ENCODE peak calls at places on chromosomes 1 and 21, in nine cellular contexts. X is ascending aorta, N is IMR-90, B is fibroblast of pulmonary artery, W is endodermal cell, Z is breast epithelium, O is tibial nerve, Y is adrenal gland, T is B cell. S is an unnamed sample.

GRCh38 chr1:210236840-210237409 is 4.3 kb downstream of the SERTAD4 start:
- DNase-seq in X (peak), N (peak), B (peak), W (peak), Z (no peak), O (peak), Y (no peak), T (no peak), S (no peak)

GRCh38 chr1:230141002-230141648 is 74.1 kb downstream of the GALNT2 start:
- DNase-seq in X (no peak), N (peak), B (peak), W (no peak), Z (no peak), O (no peak), Y (no peak), T (no peak), S (no peak)

GRCh38 chr21:41245509-41246135 is 71.0 kb upstream of the FAM3B start:
- DNase-seq in X (no peak), N (no peak), B (no peak), W (peak), Z (no peak), O (no peak), Y (no peak), T (no peak), S (no peak)

GRCh38 chr1:207868769-207869721 is 41.9 kb downstream of the CD34 start:
- DNase-seq in X (peak), N (peak), B (peak), W (peak), Z (peak), O (peak), Y (peak), T (peak), S (peak)

GRCh38 chr1:228464487-228464983 is 22.6 kb upstream of the RNF187 start:
- DNase-seq in X (peak), N (peak), B (peak), W (peak), Z (no peak), O (no peak), Y (peak), T (peak), S (peak)

GRCh38 chr21:46100426-46100825 is 2.5 kb downstream of the COL6A2 start:
- DNase-seq in X (peak), N (peak), B (peak), W (no peak), Z (no peak), O (no peak), Y (no peak), T (no peak), S (no peak)

GRCh38 chr1:24190970-24191570 is 4.0 kb upstream of the IFNLR1 start:
- DNase-seq in X (no peak), N (no peak), B (no peak), W (no peak), Z (no peak), O (no peak), Y (no peak), T (peak), S (no peak)

GRCh38 chr1:186511761-186512637 is 51.1 kb upstream of the PDC start:
- DNase-seq in X (no peak), N (peak), B (no peak), W (peak), Z (no peak), O (no peak), Y (no peak), T (no peak), S (no peak)

GRCh38 chr1:68438310-68438709 is 11.4 kb downstream of the RPE65 start:
- DNase-seq in X (no peak), N (no peak), B (no peak), W (no peak), Z (no peak), O (no peak), Y (no peak), T (no peak), S (no peak)

GRCh38 chr1:2926447-2927055 is 94.7 kb upstream of the ACTRT2 start:
- DNase-seq in X (no peak), N (no peak), B (no peak), W (no peak), Z (no peak), O (no peak), Y (no peak), T (no peak), S (no peak)

GRCh38 chr1:10975567-10976326 is 36.7 kb upstream of the TARDBP start:
- DNase-seq in X (peak), N (peak), B (peak), W (peak), Z (peak), O (peak), Y (no peak), T (no peak), S (no peak)

GRCh38 chr1:154972517-154973343 is 1.8 kb upstream of the CKS1B start:
- DNase-seq in X (peak), N (peak), B (peak), W (peak), Z (peak), O (no peak), Y (peak), T (no peak), S (peak)

GRCh38 chr21:41754481-41754891 is 12.4 kb downstream of the RIPK4 start:
- DNase-seq in X (no peak), N (no peak), B (no peak), W (peak), Z (no peak), O (no peak), Y (no peak), T (no peak), S (no peak)

GRCh38 chr1:97271906-97272788 is 550.6 kb downstream of the PTBP2 start:
- DNase-seq in X (no peak), N (no peak), B (no peak), W (no peak), Z (no peak), O (no peak), Y (no peak), T (no peak), S (no peak)

GRCh38 chr1:50308883-50309282 is 114.4 kb downstream of the DMRTA2 start:
- DNase-seq in X (no peak), N (peak), B (peak), W (peak), Z (no peak), O (no peak), Y (peak), T (no peak), S (peak)

GRCh38 chr21:18902641-18903040 is 499.1 kb upstream of the TMPRSS15 start:
- DNase-seq in X (no peak), N (no peak), B (no peak), W (no peak), Z (no peak), O (no peak), Y (no peak), T (no peak), S (no peak)

GRCh38 chr1:168628807-168629206 is 52.4 kb downstream of the XCL1 start:
- DNase-seq in X (no peak), N (peak), B (peak), W (no peak), Z (no peak), O (no peak), Y (no peak), T (no peak), S (no peak)

GRCh38 chr1:89844860-89845259 is 24.0 kb downstream of the LRRC8D start:
- DNase-seq in X (no peak), N (no peak), B (no peak), W (no peak), Z (no peak), O (no peak), Y (no peak), T (no peak), S (no peak)

GRCh38 chr1:5481889-5482288 is 510.3 kb downstream of the NPHP4 start:
- DNase-seq in X (no peak), N (no peak), B (no peak), W (peak), Z (no peak), O (no peak), Y (no peak), T (no peak), S (peak)

GRCh38 chr1:58412071-58412580 is 134.4 kb downstream of the OMA1 start:
- DNase-seq in X (no peak), N (peak), B (peak), W (no peak), Z (no peak), O (no peak), Y (no peak), T (no peak), S (no peak)

GRCh38 chr1:30473920-30474817 is 249.2 kb downstream of the MATN1 start:
- DNase-seq in X (no peak), N (no peak), B (no peak), W (no peak), Z (no peak), O (no peak), Y (peak), T (no peak), S (no peak)

GRCh38 chr21:37568916-37569315 is 202.3 kb downstream of the DYRK1A start:
- DNase-seq in X (peak), N (no peak), B (no peak), W (no peak), Z (no peak), O (no peak), Y (no peak), T (no peak), S (no peak)

GRCh38 chr1:216653001-216653400 is 70.2 kb downstream of the ESRRG start:
- DNase-seq in X (no peak), N (no peak), B (no peak), W (no peak), Z (no peak), O (no peak), Y (no peak), T (no peak), S (no peak)

GRCh38 chr1:74512516-74512915 is at the start of gene LRRC53:
- DNase-seq in X (no peak), N (no peak), B (no peak), W (no peak), Z (no peak), O (no peak), Y (no peak), T (no peak), S (no peak)

GRCh38 chr1:151458936-151459330 is 361 bp downstream of the POGZ start:
- DNase-seq in X (peak), N (peak), B (peak), W (peak), Z (peak), O (peak), Y (peak), T (peak), S (peak)

GRCh38 chr1:24127801-24128363 is 15.1 kb downstream of the IL22RA1 start:
- DNase-seq in X (no peak), N (no peak), B (no peak), W (no peak), Z (no peak), O (no peak), Y (no peak), T (no peak), S (no peak)

GRCh38 chr1:170807432-170807831 is 127.9 kb upstream of the MROH9 start:
- DNase-seq in X (peak), N (peak), B (peak), W (no peak), Z (no peak), O (no peak), Y (no peak), T (no peak), S (no peak)

GRCh38 chr1:243525085-243525487 is 269.2 kb downstream of the SDCCAG8 start:
- DNase-seq in X (no peak), N (peak), B (peak), W (no peak), Z (no peak), O (no peak), Y (no peak), T (no peak), S (no peak)

GRCh38 chr1:11842154-11843041 is 5.2 kb downstream of the NPPA start:
- DNase-seq in X (no peak), N (peak), B (peak), W (no peak), Z (no peak), O (no peak), Y (no peak), T (no peak), S (no peak)

DNA sequence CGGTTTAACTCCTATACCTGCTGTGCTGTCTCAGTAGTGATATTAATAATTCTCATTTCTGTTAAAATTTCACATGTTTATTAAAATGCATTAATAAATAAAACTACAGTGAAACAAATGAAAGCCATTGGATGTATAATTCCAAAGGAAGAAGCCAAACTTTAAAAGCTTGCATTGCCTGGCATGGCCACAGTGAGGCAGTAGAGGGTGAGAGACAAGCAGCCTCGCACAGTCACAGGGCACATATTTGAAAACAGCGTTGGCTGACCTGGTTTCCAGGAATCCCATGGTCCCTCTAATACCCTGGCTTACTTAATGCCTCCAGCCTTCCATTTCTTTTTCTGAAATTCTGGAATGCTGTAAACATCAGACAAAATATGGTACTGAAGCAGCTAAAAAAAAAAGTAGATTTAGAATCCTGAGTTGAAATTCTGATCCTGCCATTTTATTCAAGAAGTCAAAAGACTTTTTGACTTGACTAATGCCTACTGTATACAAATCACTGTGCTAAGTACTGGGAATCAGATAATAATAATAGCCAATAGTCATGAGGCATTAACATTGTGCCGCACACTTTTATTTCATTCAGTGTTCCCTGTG is 6.7 kb upstream of the RNASEL start:
- DNase-seq in X (peak), N (peak), B (peak), W (peak), Z (peak), O (no peak), Y (peak), T (peak), S (peak)
- TF ChIP-seq CTCF in X (peak), N (peak), B (peak), W (peak), Z (peak), O (peak), Y (peak), T (peak), S (peak)

GRCh38 chr1:224178894-224179293 is 4.1 kb upstream of the DEGS1 start:
- DNase-seq in X (no peak), N (no peak), B (no peak), W (no peak), Z (no peak), O (no peak), Y (no peak), T (no peak), S (no peak)

GRCh38 chr1:224172229-224172628 is 10.8 kb upstream of the DEGS1 start:
- DNase-seq in X (no peak), N (no peak), B (no peak), W (no peak), Z (no peak), O (no peak), Y (no peak), T (no peak), S (no peak)

GRCh38 chr1:224173523-224173922 is 9.5 kb upstream of the DEGS1 start:
- DNase-seq in X (no peak), N (no peak), B (no peak), W (no peak), Z (no peak), O (no peak), Y (no peak), T (no peak), S (no peak)

GRCh38 chr1:224177356-224177999 is 5.6 kb upstream of the DEGS1 start:
- DNase-seq in X (no peak), N (no peak), B (no peak), W (no peak), Z (no peak), O (no peak), Y (no peak), T (no peak), S (no peak)

GRCh38 chr1:224175615-224176014 is 7.4 kb upstream of the DEGS1 start:
- DNase-seq in X (no peak), N (peak), B (no peak), W (peak), Z (no peak), O (no peak), Y (no peak), T (no peak), S (peak)
- TF ChIP-seq CTCF in X (no peak), N (peak), B (no peak), W (peak), Z (no peak), O (no peak), Y (no peak), T (no peak), S (no peak)

GRCh38 chr21:35627462-35627861 is 432.9 kb downstream of the SETD4 start:
- DNase-seq in X (no peak), N (no peak), B (no peak), W (no peak), Z (no peak), O (no peak), Y (no peak), T (no peak), S (no peak)
- TF ChIP-seq CTCF in X (no peak), N (no peak), B (no peak), W (no peak), Z (no peak), O (no peak), Y (no peak), T (no peak), S (no peak)

GRCh38 chr1:85911742-85912141 is 203.5 kb upstream of the ZNHIT6 start:
- DNase-seq in X (no peak), N (peak), B (peak), W (no peak), Z (no peak), O (no peak), Y (no peak), T (no peak), S (no peak)
- TF ChIP-seq CTCF in X (no peak), N (peak), B (peak), W (peak), Z (no peak), O (no peak), Y (no peak), T (no peak), S (peak)

GRCh38 chr1:36323636-36324321 is at the start of gene EVA1B:
- DNase-seq in X (peak), N (peak), B (peak), W (peak), Z (peak), O (peak), Y (peak), T (peak), S (peak)
- TF ChIP-seq CTCF in X (no peak), N (no peak), B (no peak), W (no peak), Z (no peak), O (no peak), Y (no peak), T (no peak), S (no peak)

DNA sequence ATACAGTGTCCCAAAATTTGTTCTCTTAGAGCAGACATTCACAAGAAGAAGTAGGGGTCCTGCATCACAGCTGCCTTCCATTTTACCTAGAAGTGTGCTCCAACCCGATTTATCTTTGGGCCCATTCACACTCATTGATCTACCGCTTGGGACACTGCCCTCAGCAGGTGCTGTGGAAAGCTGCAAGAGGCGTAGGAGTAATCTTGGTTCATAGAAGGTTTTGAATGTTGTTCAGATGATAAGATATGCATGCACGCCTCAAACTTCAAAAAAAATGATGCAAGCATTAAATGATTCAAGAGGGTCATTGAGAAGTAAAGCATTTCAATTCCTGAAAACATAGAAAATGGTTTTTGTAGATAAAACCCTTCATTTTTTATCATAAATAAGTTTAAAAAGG is 18.6 kb upstream of the C1orf105 start:
- DNase-seq in X (no peak), N (no peak), B (no peak), W (peak), Z (no peak), O (no peak), Y (no peak), T (no peak), S (no peak)
- TF ChIP-seq CTCF in X (no peak), N (peak), B (peak), W (peak), Z (no peak), O (no peak), Y (no peak), T (no peak), S (peak)

GRCh38 chr1:55480396-55480795 is 265.2 kb upstream of the USP24 start:
- DNase-seq in X (no peak), N (no peak), B (no peak), W (no peak), Z (no peak), O (no peak), Y (no peak), T (no peak), S (no peak)

GRCh38 chr1:55476445-55477015 is 261.4 kb upstream of the USP24 start:
- DNase-seq in X (no peak), N (no peak), B (no peak), W (no peak), Z (no peak), O (no peak), Y (no peak), T (no peak), S (no peak)

GRCh38 chr1:55477953-55478352 is 262.8 kb upstream of the USP24 start:
- DNase-seq in X (no peak), N (no peak), B (no peak), W (no peak), Z (no peak), O (no peak), Y (no peak), T (no peak), S (no peak)

GRCh38 chr1:55479970-55480369 is 264.8 kb upstream of the USP24 start:
- DNase-seq in X (no peak), N (no peak), B (no peak), W (no peak), Z (no peak), O (no peak), Y (no peak), T (no peak), S (no peak)

DNA sequence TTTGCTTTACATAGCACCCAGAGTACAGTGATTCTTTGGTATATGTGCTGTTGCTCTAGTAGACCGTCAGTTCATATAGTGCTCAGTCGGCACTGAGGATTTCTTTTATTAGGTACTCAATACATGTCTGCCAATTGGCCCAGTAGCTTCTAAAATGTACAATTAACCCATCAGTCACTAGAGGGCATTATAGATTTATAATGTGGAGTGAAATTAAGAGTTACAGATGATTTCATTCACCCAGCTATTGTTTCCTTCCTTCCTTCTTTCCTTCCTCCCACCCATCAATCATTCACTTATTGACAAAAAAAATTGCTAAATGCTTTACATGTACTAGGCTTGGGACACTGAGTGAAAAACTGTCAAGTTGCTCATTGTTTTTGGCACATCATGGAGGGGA is 263.6 kb upstream of the USP24 start:
- DNase-seq in X (no peak), N (peak), B (peak), W (no peak), Z (no peak), O (no peak), Y (no peak), T (no peak), S (no peak)
- TF ChIP-seq CTCF in X (no peak), N (peak), B (peak), W (peak), Z (no peak), O (no peak), Y (peak), T (no peak), S (no peak)

S was measured in nephron progenitor cell.